ENCODE peak calls at places on chromosomes 3 and 15, in seven cellular contexts. N, G, X, O, Z, U and H are unnamed samples.

GRCh38 chr3:5197022-5197421 is 9.5 kb downstream of the EDEM1 start:
- DNase-seq in N (no peak), G (no peak), X (no peak), O (no peak), Z (no peak), U (no peak), H (no peak)

GRCh38 chr3:73432021-73432722 is 192.6 kb downstream of the PDZRN3 start:
- DNase-seq in N (no peak), G (no peak), X (peak), O (no peak), Z (peak), U (no peak), H (no peak)

GRCh38 chr3:85821130-85821756 is 862.5 kb downstream of the CADM2 start:
- DNase-seq in N (no peak), G (no peak), X (peak), O (no peak), Z (peak), U (peak), H (no peak)

GRCh38 chr3:124256156-124256555 is 264.2 kb upstream of the ROPN1 start:
- DNase-seq in N (no peak), G (no peak), X (no peak), O (no peak), Z (no peak), U (no peak), H (no peak)

GRCh38 chr3:66597316-66597863 is 96.6 kb upstream of the LRIG1 start:
- DNase-seq in N (no peak), G (no peak), X (no peak), O (no peak), Z (no peak), U (no peak), H (no peak)

GRCh38 chr15:99369250-99369649 is 118.0 kb downstream of the LRRC28 start:
- DNase-seq in N (no peak), G (no peak), X (no peak), O (no peak), Z (no peak), U (no peak), H (no peak)

GRCh38 chr3:142940472-142940871 is 23.0 kb downstream of the PAQR9 start:
- DNase-seq in N (no peak), G (no peak), X (no peak), O (no peak), Z (no peak), U (no peak), H (no peak)

GRCh38 chr3:67650084-67650483 is 4.3 kb downstream of the SUCLG2 start:
- DNase-seq in N (no peak), G (no peak), X (no peak), O (no peak), Z (peak), U (peak), H (no peak)

GRCh38 chr3:44240061-44240460 is 1.6 kb upstream of the TOPAZ1 start:
- DNase-seq in N (no peak), G (no peak), X (no peak), O (no peak), Z (no peak), U (no peak), H (no peak)

GRCh38 chr3:186236357-186237020 is 125.5 kb downstream of the DGKG start:
- DNase-seq in N (no peak), G (no peak), X (no peak), O (no peak), Z (no peak), U (no peak), H (no peak)

GRCh38 chr3:194439915-194440550 is 41.0 kb upstream of the GP5 start:
- DNase-seq in N (no peak), G (no peak), X (no peak), O (no peak), Z (no peak), U (no peak), H (no peak)

GRCh38 chr15:80536231-80536630 is 132.0 kb downstream of the ARNT2 start:
- DNase-seq in N (no peak), G (no peak), X (no peak), O (no peak), Z (no peak), U (no peak), H (no peak)

GRCh38 chr3:48595075-48595525 is at the start of gene COL7A1:
- DNase-seq in N (no peak), G (no peak), X (no peak), O (peak), Z (no peak), U (no peak), H (no peak)

GRCh38 chr3:28727321-28727720 is 378.7 kb upstream of the AZI2 start:
- DNase-seq in N (no peak), G (no peak), X (no peak), O (no peak), Z (no peak), U (no peak), H (no peak)

GRCh38 chr15:69758291-69758771 is 305.7 kb downstream of the RPLP1 start:
- DNase-seq in N (no peak), G (no peak), X (no peak), O (no peak), Z (no peak), U (no peak), H (no peak)

GRCh38 chr15:83843511-83843910 is 189.6 kb downstream of the ADAMTSL3 start:
- DNase-seq in N (no peak), G (no peak), X (no peak), O (no peak), Z (no peak), U (no peak), H (no peak)

GRCh38 chr3:98884675-98885371 is 16.7 kb downstream of the DCBLD2 start:
- DNase-seq in N (no peak), G (no peak), X (no peak), O (no peak), Z (no peak), U (no peak), H (no peak)

GRCh38 chr3:119636891-119637611 is 23.3 kb downstream of the POPDC2 start:
- DNase-seq in N (no peak), G (no peak), X (no peak), O (no peak), Z (no peak), U (no peak), H (no peak)

GRCh38 chr3:191066669-191067068 is 132.4 kb upstream of the OSTN start:
- DNase-seq in N (no peak), G (no peak), X (peak), O (no peak), Z (no peak), U (no peak), H (no peak)

GRCh38 chr15:50113187-50113505 is 5.9 kb downstream of the ATP8B4 start:
- DNase-seq in N (no peak), G (no peak), X (no peak), O (no peak), Z (no peak), U (no peak), H (no peak)

GRCh38 chr3:195094211-195094921 is 176.6 kb downstream of the XXYLT1 start:
- DNase-seq in N (no peak), G (no peak), X (no peak), O (no peak), Z (no peak), U (no peak), H (peak)

GRCh38 chr15:49621327-49622210 is 721 bp downstream of the DTWD1 start:
- DNase-seq in N (no peak), G (no peak), X (no peak), O (no peak), Z (peak), U (peak), H (no peak)

GRCh38 chr3:187274315-187274976 is 17.1 kb downstream of the MASP1 start:
- DNase-seq in N (no peak), G (no peak), X (no peak), O (no peak), Z (no peak), U (no peak), H (no peak)

GRCh38 chr15:101019351-101019750 is 100.2 kb downstream of the LRRK1 start:
- DNase-seq in N (no peak), G (no peak), X (no peak), O (no peak), Z (no peak), U (peak), H (peak)

GRCh38 chr3:23800731-23801130 is 5.0 kb upstream of the UBE2E1 start:
- DNase-seq in N (no peak), G (no peak), X (no peak), O (no peak), Z (no peak), U (no peak), H (no peak)

GRCh38 chr15:58741032-58741431 is 8.5 kb downstream of the ADAM10 start:
- DNase-seq in N (no peak), G (no peak), X (no peak), O (no peak), Z (no peak), U (no peak), H (no peak)

GRCh38 chr3:14869877-14870563 is 51.3 kb downstream of the FGD5 start:
- DNase-seq in N (no peak), G (no peak), X (no peak), O (no peak), Z (no peak), U (no peak), H (peak)

GRCh38 chr3:32684800-32685603 is at the start of gene CNOT10:
- DNase-seq in N (peak), G (peak), X (peak), O (peak), Z (peak), U (peak), H (peak)

GRCh38 chr3:128787256-128788253 is 61.6 kb downstream of the RAB7A start:
- DNase-seq in N (peak), G (peak), X (no peak), O (no peak), Z (peak), U (peak), H (no peak)

GRCh38 chr3:71421820-71422566 is 161.5 kb downstream of the FOXP1 start:
- DNase-seq in N (peak), G (peak), X (no peak), O (no peak), Z (peak), U (no peak), H (no peak)

GRCh38 chr15:99729920-99730319 is 3.3 kb downstream of the LYSMD4 start:
- DNase-seq in N (no peak), G (no peak), X (no peak), O (no peak), Z (no peak), U (peak), H (no peak)

GRCh38 chr15:22873204-22873701 is 34.8 kb downstream of the NIPA2 start:
- DNase-seq in N (no peak), G (no peak), X (peak), O (no peak), Z (no peak), U (no peak), H (no peak)

GRCh38 chr3:59884409-59884808 is 834.6 kb upstream of the CFAP20DC start:
- DNase-seq in N (no peak), G (no peak), X (no peak), O (no peak), Z (no peak), U (no peak), H (no peak)

GRCh38 chr15:68608206-68608843 is 29.5 kb downstream of the CORO2B start:
- DNase-seq in N (no peak), G (no peak), X (no peak), O (no peak), Z (no peak), U (peak), H (peak)

GRCh38 chr3:195876297-195877031 is 31.9 kb downstream of the TNK2 start:
- DNase-seq in N (no peak), G (no peak), X (peak), O (no peak), Z (peak), U (peak), H (no peak)